ENCODE peak calls at places on chromosomes 6 and 20, in four cellular contexts. O, D, R and S are unnamed samples.

GRCh38 chr6:6696867-6697531 is 108.5 kb downstream of the LY86 start:
- DNase-seq in O (no peak), D (peak), R (no peak), S (peak)

GRCh38 chr6:153210083-153210482 is 79.0 kb upstream of the RGS17 start:
- DNase-seq in O (no peak), D (no peak), R (no peak), S (no peak)

GRCh38 chr6:125356888-125357287 is 55.1 kb upstream of the HDDC2 start:
- DNase-seq in O (no peak), D (no peak), R (no peak), S (no peak)

GRCh38 chr6:138847884-138848283 is 52.0 kb downstream of the ECT2L start:
- DNase-seq in O (no peak), D (no peak), R (no peak), S (no peak)

GRCh38 chr20:40938020-40938419 is 90.6 kb upstream of the TOP1 start:
- DNase-seq in O (no peak), D (no peak), R (no peak), S (no peak)

GRCh38 chr6:112879920-112880413 is 532.8 kb downstream of the RFPL4B start:
- DNase-seq in O (no peak), D (peak), R (no peak), S (no peak)

GRCh38 chr6:23589811-23590210 is 536.2 kb upstream of the NRSN1 start:
- DNase-seq in O (no peak), D (no peak), R (no peak), S (no peak)

GRCh38 chr6:146357578-146358340 is 185.9 kb upstream of the RAB32 start:
- DNase-seq in O (no peak), D (no peak), R (no peak), S (no peak)

GRCh38 chr6:24752503-24752902 is 22.2 kb upstream of the GMNN start:
- DNase-seq in O (no peak), D (no peak), R (no peak), S (no peak)

GRCh38 chr6:14454467-14454763 is 336.8 kb downstream of the CD83 start:
- DNase-seq in O (no peak), D (no peak), R (peak), S (no peak)

GRCh38 chr6:71489736-71490135 is 201.1 kb downstream of the OGFRL1 start:
- DNase-seq in O (no peak), D (no peak), R (no peak), S (no peak)

GRCh38 chr6:106847116-106847515 is 127.4 kb downstream of the CD24 start:
- DNase-seq in O (no peak), D (no peak), R (no peak), S (no peak)

GRCh38 chr6:52020961-52021570 is 66.3 kb downstream of the PKHD1 start:
- DNase-seq in O (peak), D (no peak), R (no peak), S (peak)

GRCh38 chr20:4726710-4727391 is 5.1 kb downstream of the PRND start:
- DNase-seq in O (no peak), D (no peak), R (peak), S (no peak)

GRCh38 chr6:170030284-170031095 is 260.4 kb downstream of the DLL1 start:
- DNase-seq in O (no peak), D (no peak), R (no peak), S (no peak)

GRCh38 chr20:53804920-53805894 is 211.6 kb upstream of the ZNF217 start:
- DNase-seq in O (no peak), D (no peak), R (no peak), S (no peak)

GRCh38 chr6:127900935-127901334 is at the start of gene THEMIS:
- DNase-seq in O (no peak), D (no peak), R (peak), S (no peak)

GRCh38 chr6:444653-445275 is 53.2 kb downstream of the IRF4 start:
- DNase-seq in O (no peak), D (no peak), R (peak), S (no peak)

GRCh38 chr6:63844287-63844686 is 208.7 kb downstream of the PHF3 start:
- DNase-seq in O (no peak), D (no peak), R (no peak), S (no peak)